ENCODE peak calls at places on chromosomes 5 and 9, in four cellular contexts. L is epithelial cell of esophagus, R is cerebellar cortex, Z is activated T-helper 1 cell treated with Interleukin-2 at 50 U/mL for 16 hours. S is an unnamed sample.

GRCh38 chr9:101226803-101227202 is 158.0 kb downstream of the BAAT start:
- DNase-seq in L (no peak), Z (no peak), R (no peak), S (no peak)

GRCh38 chr5:106587-106986 is 14.6 kb downstream of the PLEKHG4B start:
- DNase-seq in R (no peak), Z (no peak), L (no peak), S (peak; percentile 72)

GRCh38 chr9:134007150-134007549 is 15.0 kb upstream of the VAV2 start:
- DNase-seq in R (no peak), L (no peak), Z (no peak), S (peak; percentile 29)

GRCh38 chr9:684950-685340 is 156.6 kb upstream of the DMRT1 start:
- DNase-seq in R (no peak), L (peak; percentile 91), Z (no peak), S (no peak)

GRCh38 chr5:83471405-83472212 is at the start of gene VCAN:
- DNase-seq in R (peak; percentile 48), Z (no peak), L (peak; percentile 80), S (peak; percentile 94)

GRCh38 chr5:177545487-177546261 is 8.7 kb downstream of the FAM193B start:
- DNase-seq in Z (no peak), R (no peak), L (peak; percentile 76), S (no peak)

GRCh38 chr5:33556330-33557328 is 115.9 kb downstream of the TARS1 start:
- DNase-seq in Z (no peak), R (no peak), L (peak; percentile 37), S (peak; percentile 37)

GRCh38 chr5:134122530-134122929 is 8.0 kb downstream of the TCF7 start:
- DNase-seq in R (no peak), L (no peak), Z (peak; percentile 58), S (no peak)

GRCh38 chr5:172533058-172533398 is 78.7 kb upstream of the SH3PXD2B start:
- DNase-seq in L (no peak), R (no peak), Z (no peak), S (no peak)

GRCh38 chr5:154580422-154580821 is 102.4 kb upstream of the HAND1 start:
- DNase-seq in L (no peak), R (no peak), Z (no peak), S (no peak)

GRCh38 chr5:24073097-24073496 is 565.7 kb downstream of the PRDM9 start:
- DNase-seq in Z (no peak), L (no peak), R (no peak), S (no peak)

GRCh38 chr9:110048473-110048975 is 159.4 kb downstream of the C9orf152 start:
- DNase-seq in L (peak; percentile 75), Z (peak; percentile 65), R (no peak), S (peak; percentile 77)

GRCh38 chr5:170642776-170643436 is 139.1 kb downstream of the KCNIP1 start:
- DNase-seq in Z (no peak), L (no peak), R (peak; percentile 46), S (no peak)

GRCh38 chr9:108727580-108728056 is 128.2 kb downstream of the ACTL7B start:
- DNase-seq in Z (no peak), L (no peak), R (peak; percentile 12), S (peak; percentile 53)

GRCh38 chr5:174045470-174046025 is at the start of gene NSG2:
- DNase-seq in Z (no peak), R (peak; percentile 95), L (peak; percentile 68), S (peak; percentile 96)

GRCh38 chr5:21184566-21184965 is 1196.6 kb upstream of the CDH18 start:
- DNase-seq in L (no peak), Z (no peak), R (no peak), S (no peak)

GRCh38 chr5:142726188-142726731 is 40.4 kb upstream of the FGF1 start:
- DNase-seq in L (peak; percentile 84), Z (no peak), R (no peak), S (no peak)

GRCh38 chr5:122896598-122897282 is 51.3 kb downstream of the SNX24 start:
- DNase-seq in R (peak; percentile 22), L (peak; percentile 38), Z (no peak), S (peak; percentile 60)

GRCh38 chr9:22147818-22148573 is 138.9 kb upstream of the CDKN2B start:
- DNase-seq in L (peak; percentile 83), R (no peak), Z (no peak), S (peak; percentile 91)

GRCh38 chr5:143679777-143680176 is 132.2 kb upstream of the HMHB1 start:
- DNase-seq in L (peak; percentile 19), Z (no peak), R (no peak), S (no peak)

GRCh38 chr9:134793281-134793680 is 87.3 kb upstream of the FCN2 start:
- DNase-seq in L (no peak), Z (no peak), R (peak; percentile 33), S (no peak)

GRCh38 chr5:135944967-135945560 is 9.7 kb downstream of the LECT2 start:
- DNase-seq in L (peak; percentile 86), Z (no peak), R (peak; percentile 74), S (peak; percentile 93)

GRCh38 chr5:2149196-2149541 is 266.4 kb upstream of the IRX4 start:
- DNase-seq in Z (no peak), L (no peak), R (no peak), S (peak; percentile 31)

GRCh38 chr9:123046796-123047195 is 13.3 kb downstream of the GPR21 start:
- DNase-seq in Z (no peak), L (no peak), R (no peak), S (no peak)

GRCh38 chr9:126276056-126276728 is 50.4 kb upstream of the MVB12B start:
- DNase-seq in R (no peak), Z (no peak), L (no peak), S (no peak)

GRCh38 chr9:109401169-109401989 is 80.5 kb upstream of the EPB41L4B start:
- DNase-seq in L (peak; percentile 72), Z (no peak), R (peak; percentile 50), S (peak; percentile 70)

GRCh38 chr5:1090538-1090937 is 21.3 kb downstream of the SLC12A7 start:
- DNase-seq in L (no peak), R (no peak), Z (no peak), S (peak; percentile 21)

GRCh38 chr5:176578391-176578808 is 29.3 kb downstream of the CDHR2 start:
- DNase-seq in L (peak; percentile 87), R (peak; percentile 86), Z (peak; percentile 19), S (peak; percentile 53)

GRCh38 chr9:137742698-137743097 is 123.9 kb downstream of the EHMT1 start:
- DNase-seq in L (no peak), Z (no peak), R (no peak), S (peak; percentile 29)

GRCh38 chr5:107739661-107740060 is 68.9 kb upstream of the EFNA5 start:
- DNase-seq in R (no peak), Z (no peak), L (peak; percentile 80), S (no peak)

GRCh38 chr9:90001756-90002155 is 396.9 kb downstream of the GADD45G start:
- DNase-seq in Z (no peak), L (no peak), R (no peak), S (no peak)

GRCh38 chr5:150184990-150185952 is 4.6 kb upstream of the SLC6A7 start:
- DNase-seq in L (no peak), Z (no peak), R (no peak), S (no peak)

GRCh38 chr9:129202613-129203555 is 24.8 kb upstream of the IER5L start:
- DNase-seq in L (peak; percentile 71), R (peak; percentile 82), Z (peak; percentile 85), S (peak; percentile 84)

GRCh38 chr9:74414325-74414724 is 82.8 kb upstream of the RORB start:
- DNase-seq in Z (no peak), R (no peak), L (peak; percentile 2), S (no peak)

GRCh38 chr9:71647094-71647591 is 121.2 kb downstream of the CEMIP2 start:
- DNase-seq in L (peak; percentile 82), R (no peak), Z (no peak), S (peak; percentile 95)

GRCh38 chr5:151222769-151223446 is 984 bp downstream of the CCDC69 start:
- DNase-seq in R (no peak), Z (peak; percentile 47), L (peak; percentile 26), S (peak; percentile 29)

GRCh38 chr5:61969347-61969746 is 336.7 kb upstream of the KIF2A start:
- DNase-seq in L (peak; percentile 73), Z (no peak), R (no peak), S (no peak)

GRCh38 chr5:37840036-37840909 is at the start of gene GDNF:
- DNase-seq in L (peak; percentile 25), R (peak; percentile 66), Z (no peak), S (peak; percentile 65)

S was measured in cardiac muscle cell.